ENCODE peak calls at places on chromosomes 5 and 9, in seven cellular contexts. One of them, this sample, is unnamed.

GRCh38 chr5:154371687-154372086 is 74.1 kb upstream of the SAP30L start:
- DNase-seq in mucosa of descending colon: no peak
- DNase-seq in heart right ventricle: no peak
- DNase-seq in AG04450: peak; percentile 73
- DNase-seq in lower lobe of right lung: no peak
- DNase-seq in left lung: no peak
- DNase-seq in GM23248: peak; percentile 94
- DNase-seq in this sample: no peak

GRCh38 chr9:34446468-34446891 is 11.9 kb downstream of the FAM219A start:
- DNase-seq in mucosa of descending colon: no peak
- DNase-seq in left lung: no peak
- DNase-seq in lower lobe of right lung: no peak
- DNase-seq in AG04450: no peak
- DNase-seq in heart right ventricle: no peak
- DNase-seq in GM23248: peak; percentile 74
- DNase-seq in this sample: no peak

GRCh38 chr5:143791848-143792701 is 19.9 kb upstream of the HMHB1 start:
- DNase-seq in lower lobe of right lung: no peak
- DNase-seq in mucosa of descending colon: no peak
- DNase-seq in left lung: no peak
- DNase-seq in AG04450: no peak
- DNase-seq in GM23248: no peak
- DNase-seq in heart right ventricle: no peak
- DNase-seq in this sample: no peak

GRCh38 chr9:978117-978830 is 1.8 kb downstream of the DMRT3 start:
- DNase-seq in heart right ventricle: no peak
- DNase-seq in left lung: no peak
- DNase-seq in GM23248: no peak
- DNase-seq in lower lobe of right lung: no peak
- DNase-seq in mucosa of descending colon: no peak
- DNase-seq in AG04450: no peak
- DNase-seq in this sample: no peak

GRCh38 chr5:137254153-137254552 is 245.0 kb downstream of the SPOCK1 start:
- DNase-seq in left lung: no peak
- DNase-seq in AG04450: no peak
- DNase-seq in heart right ventricle: no peak
- DNase-seq in GM23248: peak; percentile 82
- DNase-seq in mucosa of descending colon: no peak
- DNase-seq in lower lobe of right lung: no peak
- DNase-seq in this sample: no peak

GRCh38 chr9:126569036-126569435 is 44.7 kb upstream of the LMX1B start:
- DNase-seq in lower lobe of right lung: no peak
- DNase-seq in mucosa of descending colon: no peak
- DNase-seq in GM23248: peak; percentile 33
- DNase-seq in AG04450: no peak
- DNase-seq in left lung: no peak
- DNase-seq in heart right ventricle: no peak
- DNase-seq in this sample: no peak

GRCh38 chr5:58545912-58546311 is 37.0 kb upstream of the RAB3C start:
- DNase-seq in left lung: no peak
- DNase-seq in AG04450: no peak
- DNase-seq in GM23248: no peak
- DNase-seq in lower lobe of right lung: no peak
- DNase-seq in mucosa of descending colon: no peak
- DNase-seq in heart right ventricle: no peak
- DNase-seq in this sample: no peak

GRCh38 chr9:38421498-38422211 is 2.6 kb downstream of the IGFBPL1 start:
- DNase-seq in heart right ventricle: no peak
- DNase-seq in lower lobe of right lung: no peak
- DNase-seq in mucosa of descending colon: no peak
- DNase-seq in GM23248: no peak
- DNase-seq in left lung: no peak
- DNase-seq in AG04450: no peak
- DNase-seq in this sample: no peak

GRCh38 chr9:94868462-94868861 is 142.0 kb downstream of the AOPEP start:
- DNase-seq in heart right ventricle: no peak
- DNase-seq in mucosa of descending colon: no peak
- DNase-seq in lower lobe of right lung: no peak
- DNase-seq in left lung: no peak
- DNase-seq in AG04450: no peak
- DNase-seq in GM23248: no peak
- DNase-seq in this sample: no peak

GRCh38 chr5:57298295-57298984 is 124.6 kb downstream of the GPBP1 start:
- DNase-seq in lower lobe of right lung: peak; percentile 60
- DNase-seq in AG04450: peak; percentile 73
- DNase-seq in mucosa of descending colon: peak; percentile 71
- DNase-seq in GM23248: peak; percentile 90
- DNase-seq in left lung: peak; percentile 78
- DNase-seq in heart right ventricle: peak; percentile 41
- DNase-seq in this sample: peak; percentile 74

GRCh38 chr9:33329117-33329563 is 38.8 kb downstream of the NFX1 start:
- DNase-seq in heart right ventricle: no peak
- DNase-seq in GM23248: peak; percentile 95
- DNase-seq in mucosa of descending colon: peak; percentile 40
- DNase-seq in lower lobe of right lung: no peak
- DNase-seq in left lung: peak; percentile 72
- DNase-seq in AG04450: peak; percentile 57
- DNase-seq in this sample: no peak
- H3K4me3 ChIP-seq in heart right ventricle: no peak overlapping the region
- H3K4me3 ChIP-seq in GM23248: no peak overlapping the region
- H3K4me3 ChIP-seq in mucosa of descending colon: no peak overlapping the region
- H3K4me3 ChIP-seq in lower lobe of right lung: no peak overlapping the region
- H3K4me3 ChIP-seq in left lung: no peak overlapping the region
- H3K4me3 ChIP-seq in AG04450: no peak overlapping the region
- H3K4me3 ChIP-seq in this sample: no peak overlapping the region

GRCh38 chr5:6740586-6741150 is 27.4 kb downstream of the TENT4A start:
- DNase-seq in mucosa of descending colon: no peak
- DNase-seq in heart right ventricle: no peak
- DNase-seq in AG04450: no peak
- DNase-seq in lower lobe of right lung: no peak
- DNase-seq in GM23248: no peak
- DNase-seq in left lung: no peak
- DNase-seq in this sample: no peak

GRCh38 chr5:6736524-6737042 is 23.4 kb downstream of the TENT4A start:
- DNase-seq in GM23248: no peak
- DNase-seq in heart right ventricle: no peak
- DNase-seq in mucosa of descending colon: no peak
- DNase-seq in lower lobe of right lung: no peak
- DNase-seq in left lung: no peak
- DNase-seq in AG04450: no peak
- DNase-seq in this sample: no peak

GRCh38 chr5:6742081-6742758 is 29.0 kb downstream of the TENT4A start:
- DNase-seq in lower lobe of right lung: no peak
- DNase-seq in mucosa of descending colon: no peak
- DNase-seq in AG04450: no peak
- DNase-seq in heart right ventricle: no peak
- DNase-seq in GM23248: no peak
- DNase-seq in left lung: no peak
- DNase-seq in this sample: no peak

GRCh38 chr5:6737043-6737941 is 24.1 kb downstream of the TENT4A start:
- DNase-seq in lower lobe of right lung: no peak
- DNase-seq in mucosa of descending colon: no peak
- DNase-seq in GM23248: no peak
- DNase-seq in heart right ventricle: no peak
- DNase-seq in AG04450: no peak
- DNase-seq in left lung: no peak
- DNase-seq in this sample: no peak

DNA sequence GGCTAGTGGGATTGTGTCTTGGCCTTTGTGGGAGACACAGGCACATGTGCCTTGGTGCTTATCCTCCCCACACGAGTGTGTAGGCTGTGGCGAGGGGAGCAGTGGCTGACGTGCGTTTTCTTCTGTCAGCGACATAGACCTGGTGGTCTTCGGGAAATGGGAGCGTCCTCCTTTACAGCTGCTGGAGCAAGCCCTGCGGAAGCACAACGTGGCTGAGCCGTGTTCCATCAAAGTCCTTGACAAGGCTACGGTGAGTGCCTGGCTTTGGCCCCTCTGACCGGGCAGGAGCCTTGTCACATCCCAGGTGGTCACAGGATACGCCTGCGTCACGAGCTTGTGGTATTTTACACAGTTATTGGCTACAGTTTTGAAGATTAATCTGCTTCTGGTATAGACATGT is 26.4 kb downstream of the TENT4A start:
- DNase-seq in mucosa of descending colon: no peak
- DNase-seq in AG04450: no peak
- DNase-seq in heart right ventricle: no peak
- DNase-seq in lower lobe of right lung: no peak
- DNase-seq in left lung: no peak
- DNase-seq in GM23248: no peak
- DNase-seq in this sample: no peak
- H3K4me3 ChIP-seq in mucosa of descending colon: no peak overlapping the region
- H3K4me3 ChIP-seq in AG04450: no peak overlapping the region
- H3K4me3 ChIP-seq in heart right ventricle: no peak overlapping the region
- H3K4me3 ChIP-seq in lower lobe of right lung: no peak overlapping the region
- H3K4me3 ChIP-seq in left lung: no peak overlapping the region
- H3K4me3 ChIP-seq in GM23248: no peak overlapping the region
- H3K4me3 ChIP-seq in this sample: no peak overlapping the region

GRCh38 chr5:134735243-134735642 is 3.1 kb upstream of the CAMLG start:
- DNase-seq in mucosa of descending colon: no peak
- DNase-seq in lower lobe of right lung: no peak
- DNase-seq in GM23248: no peak
- DNase-seq in AG04450: no peak
- DNase-seq in left lung: no peak
- DNase-seq in heart right ventricle: no peak
- DNase-seq in this sample: peak; percentile 32
- H3K4me3 ChIP-seq in mucosa of descending colon: no peak overlapping the region
- H3K4me3 ChIP-seq in lower lobe of right lung: no peak overlapping the region
- H3K4me3 ChIP-seq in GM23248: no peak overlapping the region
- H3K4me3 ChIP-seq in AG04450: no peak overlapping the region
- H3K4me3 ChIP-seq in left lung: no peak overlapping the region
- H3K4me3 ChIP-seq in heart right ventricle: no peak overlapping the region
- H3K4me3 ChIP-seq in this sample: no peak overlapping the region

GRCh38 chr5:95959051-95959963 is 2.3 kb downstream of the ELL2 start:
- DNase-seq in mucosa of descending colon: peak; percentile 24
- DNase-seq in lower lobe of right lung: no peak
- DNase-seq in left lung: no peak
- DNase-seq in GM23248: peak; percentile 48
- DNase-seq in AG04450: no peak
- DNase-seq in heart right ventricle: no peak
- DNase-seq in this sample: no peak
- H3K4me3 ChIP-seq in mucosa of descending colon: no peak overlapping the region
- H3K4me3 ChIP-seq in lower lobe of right lung: peak overlapping the region; percentile 82
- H3K4me3 ChIP-seq in left lung: peak overlapping the region; percentile 89
- H3K4me3 ChIP-seq in GM23248: peak overlapping the region; percentile 97
- H3K4me3 ChIP-seq in AG04450: peak overlapping the region; percentile 100
- H3K4me3 ChIP-seq in heart right ventricle: peak overlapping the region; percentile 88
- H3K4me3 ChIP-seq in this sample: no peak overlapping the region

GRCh38 chr5:177301503-177302165 is 1.9 kb downstream of the RAB24 start:
- DNase-seq in left lung: peak; percentile 69
- DNase-seq in GM23248: peak; percentile 17
- DNase-seq in AG04450: no peak
- DNase-seq in lower lobe of right lung: peak; percentile 61
- DNase-seq in mucosa of descending colon: peak; percentile 84
- DNase-seq in heart right ventricle: no peak
- DNase-seq in this sample: no peak
- H3K4me3 ChIP-seq in left lung: no peak overlapping the region
- H3K4me3 ChIP-seq in GM23248: no peak overlapping the region
- H3K4me3 ChIP-seq in AG04450: no peak overlapping the region
- H3K4me3 ChIP-seq in lower lobe of right lung: peak overlapping the region; percentile 100
- H3K4me3 ChIP-seq in mucosa of descending colon: no peak overlapping the region
- H3K4me3 ChIP-seq in heart right ventricle: no peak overlapping the region
- H3K4me3 ChIP-seq in this sample: no peak overlapping the region

DNA sequence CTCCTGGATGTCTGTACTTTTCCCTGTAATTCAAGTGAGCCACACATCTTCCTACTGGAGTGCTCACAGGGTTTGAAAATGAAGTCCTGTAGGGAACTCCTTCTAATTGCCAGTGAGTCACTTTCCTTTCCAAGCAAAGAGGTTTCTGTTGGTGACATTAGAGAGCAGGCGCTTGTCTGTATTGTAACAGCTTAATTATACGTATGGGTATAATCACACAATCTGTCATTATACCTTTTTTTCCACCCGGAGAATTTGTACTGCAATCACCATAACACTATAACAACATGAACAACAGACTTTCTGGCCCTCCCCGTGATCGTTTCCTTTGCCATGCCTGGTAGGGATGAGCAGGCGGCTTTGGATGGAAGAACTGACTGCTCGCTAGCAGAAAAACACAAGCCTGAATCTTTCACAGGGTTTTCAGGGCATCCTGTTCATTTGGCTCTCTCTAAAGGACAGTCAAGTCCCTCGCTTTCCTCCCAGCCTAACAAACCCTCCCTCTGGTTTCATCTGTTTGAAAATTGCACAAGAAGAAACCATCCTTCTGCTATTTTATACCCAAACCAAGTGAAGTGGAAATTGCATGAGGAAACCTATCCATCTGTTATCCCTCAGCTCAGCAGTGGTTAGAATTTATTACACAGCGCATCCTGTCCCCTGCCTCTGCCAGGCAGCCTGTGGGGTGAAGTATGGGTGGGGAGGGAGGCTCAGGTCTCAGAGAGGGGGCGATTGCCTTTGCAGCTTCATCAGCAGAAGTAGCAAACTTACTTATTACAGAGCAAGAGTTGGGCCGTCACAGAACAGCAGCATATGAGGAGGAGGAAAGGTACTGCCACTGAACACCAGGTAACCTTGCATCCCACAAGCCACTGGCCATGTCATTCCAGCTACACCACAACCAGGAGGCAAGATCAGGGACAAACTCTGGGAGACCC is 307.0 kb upstream of the TLE4 start:
- DNase-seq in left lung: no peak
- DNase-seq in lower lobe of right lung: no peak
- DNase-seq in heart right ventricle: no peak
- DNase-seq in mucosa of descending colon: no peak
- DNase-seq in AG04450: no peak
- DNase-seq in GM23248: peak; percentile 55
- DNase-seq in this sample: no peak
- H3K4me3 ChIP-seq in left lung: no peak overlapping the region
- H3K4me3 ChIP-seq in lower lobe of right lung: no peak overlapping the region
- H3K4me3 ChIP-seq in heart right ventricle: no peak overlapping the region
- H3K4me3 ChIP-seq in mucosa of descending colon: no peak overlapping the region
- H3K4me3 ChIP-seq in AG04450: no peak overlapping the region
- H3K4me3 ChIP-seq in GM23248: peak overlapping the region; percentile 30
- H3K4me3 ChIP-seq in this sample: no peak overlapping the region

DNA sequence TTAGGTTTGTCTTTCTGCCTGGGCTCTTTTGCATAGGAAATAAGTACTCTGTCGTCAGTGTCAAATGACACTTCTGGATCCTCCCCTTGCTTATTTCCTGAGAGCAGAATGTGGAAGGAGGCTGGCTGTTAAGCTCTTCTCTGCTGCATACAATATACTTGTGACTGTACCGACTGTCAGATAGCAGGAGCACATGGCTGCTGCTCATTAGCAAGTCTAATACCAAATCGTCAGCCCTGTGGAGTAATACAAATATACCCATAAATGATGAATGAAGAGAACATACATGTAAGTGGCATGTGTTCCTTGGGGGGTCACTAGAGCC is at the start of gene GPR151:
- DNase-seq in left lung: no peak
- DNase-seq in AG04450: no peak
- DNase-seq in GM23248: no peak
- DNase-seq in mucosa of descending colon: no peak
- DNase-seq in heart right ventricle: no peak
- DNase-seq in lower lobe of right lung: no peak
- DNase-seq in this sample: peak; percentile 9
- H3K4me3 ChIP-seq in left lung: no peak within 1 kb of the TSS
- H3K4me3 ChIP-seq in AG04450: no peak within 1 kb of the TSS
- H3K4me3 ChIP-seq in GM23248: no peak within 1 kb of the TSS
- H3K4me3 ChIP-seq in mucosa of descending colon: no peak within 1 kb of the TSS
- H3K4me3 ChIP-seq in heart right ventricle: no peak within 1 kb of the TSS
- H3K4me3 ChIP-seq in lower lobe of right lung: no peak within 1 kb of the TSS
- H3K4me3 ChIP-seq in this sample: no peak within 1 kb of the TSS

GRCh38 chr5:83718195-83718825 is 2.3 kb downstream of the HAPLN1 start:
- DNase-seq in GM23248: peak; percentile 83
- DNase-seq in mucosa of descending colon: no peak
- DNase-seq in left lung: no peak
- DNase-seq in lower lobe of right lung: no peak
- DNase-seq in AG04450: peak; percentile 38
- DNase-seq in heart right ventricle: no peak
- DNase-seq in this sample: peak; percentile 45
- H3K4me3 ChIP-seq in GM23248: peak overlapping the region; percentile 75
- H3K4me3 ChIP-seq in mucosa of descending colon: no peak overlapping the region
- H3K4me3 ChIP-seq in left lung: no peak overlapping the region
- H3K4me3 ChIP-seq in lower lobe of right lung: no peak overlapping the region
- H3K4me3 ChIP-seq in AG04450: no peak overlapping the region
- H3K4me3 ChIP-seq in heart right ventricle: no peak overlapping the region
- H3K4me3 ChIP-seq in this sample: no peak overlapping the region

This sample was measured in Jurkat, Clone E6-1.